ENCODE peak calls at places on chromosomes 4 and X, in ten cellular contexts. L is OCI-LY7, Q is astrocyte, I is choroid plexus epithelial cell, F is GM20000, Y is hepatocyte, W is left ventricle myocardium inferior, J is cardiac fibroblast, N is brain microvascular endothelial cell, H is thoracic aorta. A is an unnamed sample.

GRCh38 chrX:150028692-150029091 is 90.4 kb upstream of the EOLA2 start:
- DNase-seq in L (no peak), Q (no peak), I (no peak), F (peak), Y (no peak), W (no peak), J (no peak), N (no peak), H (no peak), A (peak)

GRCh38 chr4:158458271-158458895 is 63.3 kb upstream of the RXFP1 start:
- DNase-seq in L (no peak), Q (no peak), I (no peak), F (no peak), Y (no peak), W (no peak), J (no peak), N (no peak), H (no peak), A (no peak)

GRCh38 chrX:124651031-124651430 is 304.7 kb downstream of the SH2D1A start:
- DNase-seq in L (no peak), Q (no peak), I (no peak), F (no peak), Y (no peak), W (no peak), J (no peak), N (no peak), H (no peak), A (no peak)

GRCh38 chr4:13963601-13964000 is 336.1 kb upstream of the BOD1L1 start:
- DNase-seq in L (no peak), Q (peak), I (peak), F (no peak), Y (no peak), W (no peak), J (peak), N (no peak), H (no peak), A (no peak)

GRCh38 chrX:118666521-118666920 is 60.9 kb upstream of the IL13RA1 start:
- DNase-seq in L (no peak), Q (no peak), I (peak), F (no peak), Y (no peak), W (no peak), J (peak), N (no peak), H (no peak), A (no peak)

GRCh38 chr4:150235317-150235716 is 157.1 kb downstream of the DCLK2 start:
- DNase-seq in L (no peak), Q (no peak), I (no peak), F (no peak), Y (no peak), W (no peak), J (no peak), N (no peak), H (no peak), A (no peak)

GRCh38 chrX:29490606-29491005 is 724.8 kb upstream of the MAGEB2 start:
- DNase-seq in L (no peak), Q (no peak), I (no peak), F (no peak), Y (no peak), W (no peak), J (no peak), N (no peak), H (no peak), A (no peak)

GRCh38 chr4:4358093-4358840 is 28.6 kb upstream of the NSG1 start:
- DNase-seq in L (no peak), Q (no peak), I (no peak), F (no peak), Y (no peak), W (no peak), J (no peak), N (no peak), H (no peak), A (no peak)

GRCh38 chr4:84634961-84635360 is 52.0 kb downstream of the CDS1 start:
- DNase-seq in L (no peak), Q (no peak), I (no peak), F (no peak), Y (no peak), W (no peak), J (peak), N (no peak), H (no peak), A (no peak)

GRCh38 chr4:83112239-83112638 is 2.3 kb downstream of the PLAC8 start:
- DNase-seq in L (peak), Q (no peak), I (no peak), F (peak), Y (no peak), W (no peak), J (no peak), N (no peak), H (no peak), A (peak)

GRCh38 chr4:94181815-94182214 is 25.9 kb upstream of the SMARCAD1 start:
- DNase-seq in L (no peak), Q (no peak), I (no peak), F (no peak), Y (no peak), W (no peak), J (no peak), N (no peak), H (no peak), A (no peak)

GRCh38 chrX:10582945-10583344 is 37.4 kb downstream of the MID1 start:
- DNase-seq in L (no peak), Q (peak), I (peak), F (no peak), Y (no peak), W (no peak), J (peak), N (no peak), H (no peak), A (no peak)

GRCh38 chr4:186871856-186872255 is 148.2 kb upstream of the FAT1 start:
- DNase-seq in L (no peak), Q (no peak), I (no peak), F (no peak), Y (no peak), W (no peak), J (no peak), N (no peak), H (no peak), A (no peak)

GRCh38 chrX:36071064-36071463 is 151.5 kb downstream of the CFAP47 start:
- DNase-seq in L (no peak), Q (no peak), I (no peak), F (no peak), Y (no peak), W (no peak), J (no peak), N (no peak), H (no peak), A (no peak)

GRCh38 chr4:147607463-147607862 is 9.7 kb upstream of the TMEM184C start:
- DNase-seq in L (no peak), Q (no peak), I (no peak), F (no peak), Y (no peak), W (no peak), J (no peak), N (no peak), H (no peak), A (no peak)

GRCh38 chr4:174217273-174218126 is 66.0 kb downstream of the FBXO8 start:
- DNase-seq in L (no peak), Q (peak), I (peak), F (no peak), Y (peak), W (peak), J (peak), N (no peak), H (no peak), A (peak)

GRCh38 chr4:167032876-167033275 is 201.4 kb downstream of the SPOCK3 start:
- DNase-seq in L (no peak), Q (peak), I (peak), F (no peak), Y (no peak), W (no peak), J (peak), N (no peak), H (no peak), A (no peak)

GRCh38 chrX:147735364-147735763 is 176.4 kb upstream of the FMR1 start:
- DNase-seq in L (no peak), Q (no peak), I (no peak), F (no peak), Y (peak), W (no peak), J (no peak), N (no peak), H (no peak), A (no peak)

GRCh38 chrX:44344194-44344593 is 722 bp upstream of the EFHC2 start:
- DNase-seq in L (no peak), Q (no peak), I (no peak), F (peak), Y (no peak), W (no peak), J (no peak), N (no peak), H (no peak), A (no peak)

GRCh38 chr4:174265917-174266316 is 17.6 kb downstream of the FBXO8 start:
- DNase-seq in L (no peak), Q (no peak), I (peak), F (no peak), Y (no peak), W (no peak), J (no peak), N (no peak), H (no peak), A (no peak)

GRCh38 chr4:8238515-8239053 is 31.0 kb upstream of the HTRA3 start:
- DNase-seq in L (peak), Q (no peak), I (no peak), F (peak), Y (peak), W (no peak), J (no peak), N (no peak), H (no peak), A (peak)

GRCh38 chrX:46912673-46913491 is 661 bp downstream of the JADE3 start:
- DNase-seq in L (peak), Q (no peak), I (peak), F (peak), Y (peak), W (peak), J (peak), N (peak), H (no peak), A (peak)

GRCh38 chr4:83964996-83965541 is 429.2 kb downstream of the GPAT3 start:
- DNase-seq in L (peak), Q (peak), I (peak), F (no peak), Y (no peak), W (no peak), J (peak), N (peak), H (no peak), A (no peak)

GRCh38 chrX:46601283-46601682 is 27.7 kb downstream of the CHST7 start:
- DNase-seq in L (no peak), Q (peak), I (peak), F (no peak), Y (no peak), W (no peak), J (peak), N (peak), H (no peak), A (no peak)

GRCh38 chr4:80365928-80366327 is 30.4 kb downstream of the CFAP299 start:
- DNase-seq in L (peak), Q (peak), I (peak), F (peak), Y (peak), W (no peak), J (peak), N (peak), H (no peak), A (peak)

GRCh38 chr4:6442555-6442954 is 29.9 kb downstream of the PPP2R2C start:
- DNase-seq in L (no peak), Q (no peak), I (no peak), F (no peak), Y (no peak), W (no peak), J (no peak), N (no peak), H (no peak), A (no peak)
- TF ChIP-seq CTCF in L (no peak), Q (no peak), I (no peak), F (no peak), Y (no peak), W (no peak), J (no peak), N (no peak), H (no peak), A (no peak)

DNA sequence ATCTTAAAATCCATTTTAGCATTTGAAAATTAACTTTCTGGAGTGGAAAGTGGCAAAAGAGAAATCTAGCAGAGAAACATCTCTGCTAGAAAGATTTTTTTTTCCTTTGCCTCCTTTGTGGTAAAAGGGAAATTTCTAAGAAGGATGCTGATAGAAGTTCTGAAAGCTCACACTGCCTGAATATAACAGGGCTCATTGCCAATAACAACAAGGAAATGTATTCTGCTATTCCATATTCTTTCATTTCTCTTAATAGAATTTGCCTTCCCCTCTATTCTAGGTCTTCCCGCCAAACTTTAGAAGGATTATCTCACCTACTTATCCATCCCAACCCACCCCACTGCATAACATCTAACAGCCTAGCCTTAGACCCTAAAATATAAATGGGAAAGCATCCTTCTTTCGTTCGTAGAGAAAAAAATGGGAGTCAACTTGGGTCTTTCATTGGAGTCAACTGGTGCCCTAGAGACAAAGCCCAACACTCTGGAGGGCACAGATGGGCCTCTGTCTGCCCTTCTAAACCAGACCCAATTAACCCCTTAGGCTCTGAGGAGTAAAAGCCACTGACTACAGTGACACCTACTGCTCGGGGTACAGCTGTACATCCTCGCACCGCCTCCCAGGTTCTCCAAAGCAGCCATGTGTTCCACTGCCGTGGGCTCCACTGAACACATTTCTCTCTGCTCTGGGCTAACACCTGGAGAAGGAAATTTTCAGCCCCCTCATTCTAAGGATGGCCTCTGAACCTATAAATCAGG is 103.9 kb downstream of the MAML3 start:
- DNase-seq in L (peak), Q (peak), I (peak), F (peak), Y (no peak), W (no peak), J (peak), N (no peak), H (no peak), A (peak)
- TF ChIP-seq CTCF in L (peak), Q (peak), I (peak), F (peak), Y (peak), W (peak), J (peak), N (peak), H (no peak), A (peak)

DNA sequence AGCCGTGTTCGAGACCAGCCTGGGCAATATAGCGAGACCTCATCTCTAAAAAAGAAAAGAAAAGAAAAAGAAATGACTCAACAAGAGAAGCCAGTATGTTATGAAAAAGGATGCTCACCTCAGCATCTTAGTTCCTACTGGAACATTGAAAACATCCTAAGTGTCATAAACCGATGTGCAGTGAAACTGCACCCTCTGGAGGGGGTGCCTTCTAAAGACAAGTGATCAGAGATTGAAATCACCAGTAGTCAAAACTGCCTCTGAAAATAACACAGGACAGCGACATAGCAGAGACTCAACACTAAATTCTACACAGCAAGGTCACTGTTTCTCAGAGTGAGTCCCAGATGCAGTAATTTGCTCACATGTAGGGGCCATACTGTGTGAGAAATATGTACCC is 28.0 kb upstream of the ATP6AP2 start:
- DNase-seq in L (peak), Q (no peak), I (peak), F (no peak), Y (no peak), W (no peak), J (peak), N (no peak), H (no peak), A (no peak)
- TF ChIP-seq CTCF in L (peak), Q (no peak), I (peak), F (no peak), Y (peak), W (peak), J (no peak), N (peak), H (no peak), A (no peak)

DNA sequence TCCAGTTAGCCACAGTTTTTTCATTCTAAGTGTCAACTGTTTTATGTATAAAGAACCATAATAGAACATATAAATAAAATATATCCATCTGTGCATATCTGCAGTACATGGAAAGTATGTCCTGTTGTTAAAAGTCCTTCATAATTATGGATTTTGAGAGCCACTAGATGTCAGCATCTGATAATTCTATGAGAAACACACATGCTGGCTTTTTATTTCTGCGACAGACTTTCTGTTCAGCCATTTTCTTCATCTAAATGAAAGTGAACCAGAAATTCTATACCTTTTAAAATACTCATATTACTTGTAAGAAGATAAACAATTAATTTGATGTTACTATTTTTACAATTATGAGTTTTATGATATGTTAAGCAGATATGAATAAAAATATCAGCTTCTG is 251.4 kb downstream of the GPM6A start:
- DNase-seq in L (peak), Q (peak), I (peak), F (no peak), Y (peak), W (no peak), J (peak), N (peak), H (no peak), A (no peak)
- TF ChIP-seq CTCF in L (peak), Q (peak), I (peak), F (no peak), Y (peak), W (no peak), J (no peak), N (peak), H (no peak), A (peak)

GRCh38 chr4:164734476-164734875 is 19.5 kb upstream of the SMIM31 start:
- DNase-seq in L (peak), Q (no peak), I (no peak), F (no peak), Y (no peak), W (no peak), J (peak), N (no peak), H (no peak), A (no peak)

GRCh38 chr4:164730705-164731393 is 23.1 kb upstream of the SMIM31 start:
- DNase-seq in L (no peak), Q (no peak), I (no peak), F (no peak), Y (no peak), W (no peak), J (no peak), N (no peak), H (no peak), A (no peak)

DNA sequence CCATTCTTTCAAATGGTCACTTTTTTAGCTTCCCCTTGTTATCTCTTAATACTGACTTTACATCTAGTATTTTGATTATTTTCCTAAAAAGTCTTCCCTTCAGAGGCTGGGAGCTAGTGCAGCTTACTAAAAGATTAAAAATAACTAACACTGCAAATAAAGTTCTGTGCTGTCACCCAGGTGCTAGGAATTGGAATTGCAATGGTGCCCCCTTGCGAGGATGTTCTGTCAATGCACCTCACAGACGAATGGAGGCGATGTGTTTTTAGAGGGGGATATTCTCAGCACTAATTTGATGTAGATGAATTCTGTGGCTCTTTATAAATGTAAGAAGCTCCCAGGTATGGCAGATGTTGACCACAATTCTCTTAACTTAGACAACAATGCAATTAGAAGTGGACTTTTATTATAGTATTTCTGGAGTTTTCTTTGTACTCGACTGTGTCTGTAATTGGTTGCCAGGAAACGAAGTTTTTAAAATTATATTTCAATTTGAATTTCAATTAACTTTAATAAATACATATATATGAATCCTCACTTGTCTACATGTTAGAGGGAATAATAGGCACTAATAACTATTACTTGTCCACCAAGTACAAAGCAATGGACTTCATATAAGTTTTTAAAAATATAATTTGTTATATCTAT is 22.0 kb upstream of the SMIM31 start:
- DNase-seq in L (peak), Q (peak), I (peak), F (peak), Y (peak), W (peak), J (peak), N (peak), H (no peak), A (peak)
- TF ChIP-seq CTCF in L (peak), Q (peak), I (peak), F (peak), Y (peak), W (peak), J (peak), N (peak), H (peak), A (peak)

GRCh38 chr4:6668391-6668790 is 25.3 kb upstream of the S100P start:
- DNase-seq in L (no peak), Q (peak), I (peak), F (no peak), Y (no peak), W (no peak), J (peak), N (peak), H (no peak), A (no peak)
- TF ChIP-seq CTCF in L (no peak), Q (no peak), I (no peak), F (no peak), Y (no peak), W (no peak), J (no peak), N (no peak), H (no peak), A (no peak)

GRCh38 chr4:151236036-151236435 is 40.9 kb upstream of the PRSS48 start:
- DNase-seq in L (no peak), Q (no peak), I (no peak), F (no peak), Y (no peak), W (no peak), J (no peak), N (no peak), H (no peak), A (no peak)

GRCh38 chr4:151233600-151233999 is 43.4 kb upstream of the PRSS48 start:
- DNase-seq in L (no peak), Q (no peak), I (no peak), F (no peak), Y (no peak), W (no peak), J (no peak), N (no peak), H (no peak), A (no peak)

GRCh38 chr4:151242305-151242704 is 34.7 kb upstream of the PRSS48 start:
- DNase-seq in L (no peak), Q (no peak), I (no peak), F (no peak), Y (no peak), W (no peak), J (no peak), N (no peak), H (no peak), A (no peak)

GRCh38 chr4:151239608-151240007 is 37.4 kb upstream of the PRSS48 start:
- DNase-seq in L (no peak), Q (no peak), I (no peak), F (no peak), Y (no peak), W (no peak), J (no peak), N (no peak), H (no peak), A (no peak)

DNA sequence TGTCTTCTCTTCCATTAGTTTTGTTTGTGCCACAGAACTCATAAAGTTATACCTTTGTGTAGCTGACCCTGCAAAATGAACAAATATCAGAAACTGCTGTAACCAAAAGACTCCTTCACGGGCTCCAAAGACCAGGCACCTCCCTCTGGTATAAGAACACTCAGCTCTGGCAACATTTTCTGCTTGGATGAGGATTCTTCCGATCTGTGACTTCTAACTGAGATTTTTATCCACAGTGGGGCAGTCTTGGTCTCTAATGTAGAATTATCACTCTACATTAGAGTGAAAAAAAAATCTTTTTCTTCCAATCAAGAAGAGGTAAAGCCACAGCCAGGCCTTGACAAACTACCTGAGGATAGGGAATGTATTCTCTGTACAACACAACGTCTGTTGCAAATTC is 38.5 kb upstream of the PRSS48 start:
- DNase-seq in L (no peak), Q (peak), I (peak), F (no peak), Y (peak), W (no peak), J (peak), N (no peak), H (no peak), A (no peak)
- TF ChIP-seq CTCF in L (no peak), Q (no peak), I (peak), F (no peak), Y (peak), W (peak), J (no peak), N (peak), H (no peak), A (no peak)

A was measured in GM10248.